ENCODE peak calls at places on chromosomes 5 and 9, in five cellular contexts. U is GM04504; P is iPS-NIHi11; Z is stimulated activated CD4-positive, alpha-beta T cell treated with anti-CD3 and anti-CD28 coated beads, Interleukin-4, amount 100 ng/mL, for 4 hours; S is mesendoderm. N is an unnamed sample.
A peak's percentile ranks its signal among the peaks of the same experiment; 100 is the strongest.

GRCh38 chr9:100108572-100108971 is 9.5 kb downstream of the INVS start:
- DNase-seq in U (no peak), Z (no peak), S (peak; percentile 44), P (no peak), N (no peak)

GRCh38 chr5:38104497-38105230 is 153.7 kb upstream of the EGFLAM start:
- DNase-seq in Z (no peak), U (no peak), S (peak; percentile 80), P (peak; percentile 60), N (peak; percentile 70)

GRCh38 chr5:130992095-130992494 is 173.0 kb downstream of the HINT1 start:
- DNase-seq in U (peak; percentile 71), S (peak; percentile 43), Z (no peak), P (no peak), N (no peak)

GRCh38 chr9:8284835-8285234 is 485.3 kb upstream of the DMAC1 start:
- DNase-seq in P (no peak), Z (no peak), S (no peak), U (no peak), N (no peak)

GRCh38 chr5:168047669-168048111 is 243.8 kb upstream of the WWC1 start:
- DNase-seq in Z (no peak), S (peak; percentile 87), P (peak; percentile 18), U (no peak), N (peak; percentile 47)

GRCh38 chr5:66454186-66455078 is 141.8 kb upstream of the MAST4 start:
- DNase-seq in S (peak; percentile 6), U (no peak), Z (no peak), P (no peak), N (no peak)

GRCh38 chr5:145316282-145316681 is 518.9 kb downstream of the PRELID2 start:
- DNase-seq in Z (no peak), P (no peak), U (no peak), S (no peak), N (no peak)

GRCh38 chr9:97425336-97425991 is 13.6 kb downstream of the TDRD7 start:
- DNase-seq in U (no peak), S (no peak), P (no peak), Z (no peak), N (no peak)

GRCh38 chr5:38600334-38601045 is 44.0 kb upstream of the LIFR start:
- DNase-seq in Z (no peak), S (no peak), U (no peak), P (no peak), N (no peak)